ENCODE peak calls at places on chromosomes 11 and 22, in five cellular contexts. W, I, E, O and F are unnamed samples.

GRCh38 chr11:60786811-60787567 is 1.9 kb downstream of the MS4A10 start:
- DNase-seq in E (peak; percentile 42), I (no peak), O (peak; percentile 17), W (peak; percentile 53), F (no peak)

GRCh38 chr11:46422588-46422987 is 31.0 kb upstream of the CHRM4 start:
- DNase-seq in O (no peak), I (no peak), E (no peak), W (no peak), F (no peak)

GRCh38 chr22:29798318-29798717 is 31.1 kb downstream of the UQCR10 start:
- DNase-seq in O (no peak), I (no peak), W (no peak), E (no peak), F (no peak)

GRCh38 chr11:121291896-121292502 is 572 bp upstream of the SC5D start:
- DNase-seq in E (no peak), I (no peak), W (no peak), O (no peak), F (peak; percentile 13)

GRCh38 chr11:29119691-29120328 is 897.0 kb downstream of the KCNA4 start:
- DNase-seq in E (no peak), O (peak; percentile 86), I (no peak), W (no peak), F (no peak)

GRCh38 chr11:64661146-64661545 is 61.9 kb downstream of the NRXN2 start:
- DNase-seq in O (no peak), W (no peak), I (no peak), E (peak; percentile 51), F (no peak)

GRCh38 chr11:72867970-72868369 is 53.8 kb downstream of the ATG16L2 start:
- DNase-seq in I (no peak), O (no peak), W (no peak), E (no peak), F (no peak)

GRCh38 chr11:134542401-134543143 is 130.5 kb upstream of the B3GAT1 start:
- DNase-seq in I (peak; percentile 60), W (no peak), O (no peak), E (no peak), F (no peak)

GRCh38 chr11:17457361-17458104 is 19.1 kb downstream of the ABCC8 start:
- DNase-seq in I (no peak), W (no peak), O (no peak), E (no peak), F (no peak)

GRCh38 chr22:20206709-20207215 is 55.9 kb upstream of the CCDC188 start:
- DNase-seq in O (peak; percentile 17), I (peak; percentile 83), W (peak; percentile 58), E (no peak), F (no peak)

GRCh38 chr11:10318527-10318802 is 13.6 kb downstream of the ADM start:
- DNase-seq in O (no peak), W (no peak), E (no peak), I (no peak), F (no peak)

GRCh38 chr22:38513063-38513462 is 7.0 kb upstream of the DDX17 start:
- DNase-seq in E (no peak), I (no peak), O (no peak), W (no peak), F (no peak)

GRCh38 chr22:44915441-44915840 is 94.4 kb downstream of the PHF21B start:
- DNase-seq in O (no peak), I (peak; percentile 44), E (no peak), W (no peak), F (no peak)

GRCh38 chr22:28141614-28142013 is 222.6 kb upstream of the PITPNB start:
- DNase-seq in I (no peak), W (no peak), E (no peak), O (no peak), F (no peak)

GRCh38 chr22:47381240-47381639 is 618.8 kb downstream of the TBC1D22A start:
- DNase-seq in E (no peak), I (peak; percentile 48), W (no peak), O (no peak), F (no peak)

GRCh38 chr11:128462802-128463385 is 124.5 kb downstream of the ETS1 start:
- DNase-seq in O (no peak), W (no peak), E (no peak), I (no peak), F (no peak)

GRCh38 chr11:132008872-132009271 is 638.5 kb downstream of the NTM start:
- DNase-seq in W (no peak), E (no peak), I (no peak), O (no peak), F (no peak)

GRCh38 chr11:8354622-8355417 is 91.1 kb upstream of the LMO1 start:
- DNase-seq in W (no peak), O (peak; percentile 19), I (peak; percentile 47), E (no peak), F (no peak)
- TF ChIP-seq CTCF in W (no peak), O (no peak), I (no peak), E (no peak), F (peak; percentile 10)

GRCh38 chr22:25399649-25400151 is 164.8 kb upstream of the GRK3 start:
- DNase-seq in O (no peak), E (no peak), I (no peak), W (no peak), F (no peak)
- H3K4me1 ChIP-seq in O (peaks cover 74% of the 10 kb centered on the region), E (peaks cover 30% of the 10 kb centered on the region), I (peaks cover 34% of the 10 kb centered on the region), W (peaks cover 35% of the 10 kb centered on the region), F (peaks cover 9% of the 10 kb centered on the region)

GRCh38 chr11:1763796-1764661 is at the start of gene CTSD:
- DNase-seq in W (peak; percentile 94), E (peak; percentile 56), I (peak; percentile 96), O (peak; percentile 84), F (peak; percentile 85)
- TF ChIP-seq CTCF in W (no peak), E (no peak), I (no peak), O (peak; percentile 20), F (no peak)

GRCh38 chr11:78415338-78415737 is 2.3 kb downstream of the GAB2 start:
- DNase-seq in W (no peak), I (no peak), E (no peak), O (no peak), F (no peak)
- H3K4me1 ChIP-seq in W (peaks cover 27% of the 10 kb centered on the region), I (peaks cover 38% of the 10 kb centered on the region), E (peaks cover 47% of the 10 kb centered on the region), O (peaks cover 27% of the 10 kb centered on the region), F (no peaks in the 10 kb centered on the region)

DNA sequence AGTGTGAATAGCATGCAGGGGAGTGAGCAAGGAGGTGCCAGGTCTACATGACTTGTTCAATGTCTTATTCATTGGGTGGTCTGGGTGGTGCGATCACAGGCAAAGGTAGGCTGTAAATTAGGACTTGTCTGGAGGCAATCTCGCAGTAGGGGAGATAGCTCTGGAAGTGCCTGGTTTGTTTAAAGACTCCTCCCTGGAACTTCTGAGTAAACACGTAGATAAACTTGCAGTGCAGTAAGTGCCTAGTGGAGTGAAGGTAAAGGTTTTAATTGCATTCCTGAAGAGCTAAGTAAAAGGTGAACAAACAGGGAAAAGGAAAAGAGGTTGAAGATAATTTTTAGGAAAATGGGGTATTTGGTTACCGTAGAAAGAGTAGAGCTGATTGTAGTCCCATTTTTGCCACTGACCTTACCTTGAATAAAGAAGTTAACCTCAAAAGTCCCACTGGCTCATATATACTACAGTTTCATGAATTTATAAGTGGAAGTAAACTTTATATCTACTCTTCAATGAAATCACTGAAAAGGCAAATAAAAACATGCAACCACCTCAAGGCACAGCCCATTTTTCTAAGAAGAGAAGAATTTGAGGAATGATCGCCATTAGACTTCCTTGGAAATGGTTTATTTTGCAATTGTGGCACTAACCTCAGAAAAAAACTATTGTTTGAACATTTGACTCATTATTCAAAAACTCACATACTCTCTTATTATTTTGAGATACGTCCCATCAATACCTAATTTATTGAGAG is 44.3 kb downstream of the AASDHPPT start:
- DNase-seq in W (no peak), E (no peak), I (no peak), O (peak; percentile 49), F (no peak)
- TF ChIP-seq CTCF in W (no peak), E (no peak), I (no peak), O (no peak), F (no peak)

DNA sequence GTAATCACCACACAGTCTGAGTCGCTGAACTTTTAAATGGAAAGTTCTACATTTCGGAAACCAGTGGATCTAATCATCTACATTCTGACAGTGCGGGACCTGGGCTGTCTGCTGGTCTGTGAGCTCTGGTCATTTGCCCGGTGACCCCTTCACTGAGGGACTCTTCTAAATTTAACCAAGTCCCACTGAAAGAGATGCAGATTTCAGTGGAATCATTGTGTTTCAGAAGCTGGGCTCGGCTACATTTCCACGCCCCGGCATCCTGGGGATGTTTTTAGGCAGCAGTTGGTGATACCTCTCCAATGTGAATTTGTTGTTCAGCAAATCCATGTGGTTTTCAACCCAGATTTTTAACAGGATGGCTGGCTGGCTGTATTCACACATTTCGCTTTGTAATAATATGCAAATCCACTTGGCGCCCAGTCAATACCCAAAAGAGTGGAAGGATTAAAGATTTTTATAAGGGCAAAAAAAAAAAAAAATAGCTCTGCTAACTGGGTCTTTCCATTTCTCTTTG is 145.5 kb upstream of the RASSF10 start:
- DNase-seq in W (no peak), I (no peak), E (no peak), O (no peak), F (no peak)
- H3K4me1 ChIP-seq in W (peaks cover 35% of the 10 kb centered on the region), I (no peaks in the 10 kb centered on the region), E (peaks cover 13% of the 10 kb centered on the region), O (peaks cover 48% of the 10 kb centered on the region), F (no peaks in the 10 kb centered on the region)

GRCh38 chr11:65911682-65912568 is 6.9 kb downstream of the C11orf68 start:
- DNase-seq in O (peak; percentile 79), W (no peak), E (no peak), I (no peak), F (no peak)
- TF ChIP-seq CTCF in O (peak; percentile 43), W (no peak), E (peak; percentile 24), I (peak; percentile 34), F (no peak)

GRCh38 chr11:123654566-123655081 is at the start of gene SCN3B:
- DNase-seq in I (peak; percentile 75), O (peak; percentile 69), W (peak; percentile 66), E (no peak), F (peak; percentile 61)

GRCh38 chr11:123653997-123654565 is 343 bp downstream of the SCN3B start:
- DNase-seq in I (peak; percentile 71), E (no peak), O (peak; percentile 22), W (peak; percentile 32), F (peak; percentile 21)

GRCh38 chr11:123653405-123653996 is 923 bp downstream of the SCN3B start:
- DNase-seq in W (no peak), E (no peak), I (no peak), O (peak; percentile 7), F (no peak)

GRCh38 chr11:123659311-123659710 is 4.9 kb upstream of the SCN3B start:
- DNase-seq in W (no peak), O (no peak), I (no peak), E (no peak), F (no peak)
- H3K4me1 ChIP-seq in W (peaks cover 4% of the 10 kb centered on the region), O (no peaks in the 10 kb centered on the region), I (peaks cover 8% of the 10 kb centered on the region), E (peaks cover 6% of the 10 kb centered on the region), F (no peaks in the 10 kb centered on the region)

GRCh38 chr22:50726643-50727340 is 11.2 kb upstream of the ACR start:
- DNase-seq in W (no peak), E (no peak), I (peak; percentile 54), O (no peak), F (no peak)
- TF ChIP-seq CTCF in W (no peak), E (no peak), I (no peak), O (no peak), F (no peak)